ENCODE peak calls at places on chromosomes 5 and 9, in five cellular contexts. One of them, this sample, is unnamed.
A peak's percentile ranks its signal among the peaks of the same experiment; 100 is the strongest.

GRCh38 chr5:114266374-114266773 is 95.5 kb upstream of the KCNN2 start:
- DNase-seq in stimulated activated CD4-positive, alpha-beta T cell treated with anti-CD3 and anti-CD28 coated beads, Interleukin-4, amount 100 ng/mL, for 24 hours: no peak
- DNase-seq in head of caudate nucleus: no peak
- DNase-seq in PC-9: no peak
- DNase-seq in CD4-positive, CD25-positive, alpha-beta regulatory T cell: no peak
- DNase-seq in this sample: no peak

GRCh38 chr5:136225796-136226195 is 32.8 kb upstream of the SMIM32 start:
- DNase-seq in stimulated activated CD4-positive, alpha-beta T cell treated with anti-CD3 and anti-CD28 coated beads, Interleukin-4, amount 100 ng/mL, for 24 hours: no peak
- DNase-seq in head of caudate nucleus: no peak
- DNase-seq in PC-9: no peak
- DNase-seq in CD4-positive, CD25-positive, alpha-beta regulatory T cell: no peak
- DNase-seq in this sample: no peak

GRCh38 chr9:37324691-37325490 is 97.6 kb upstream of the GRHPR start:
- DNase-seq in stimulated activated CD4-positive, alpha-beta T cell treated with anti-CD3 and anti-CD28 coated beads, Interleukin-4, amount 100 ng/mL, for 24 hours: no peak
- DNase-seq in PC-9: no peak
- DNase-seq in head of caudate nucleus: peak; percentile 22
- DNase-seq in CD4-positive, CD25-positive, alpha-beta regulatory T cell: no peak
- DNase-seq in this sample: no peak

GRCh38 chr5:150431048-150431447 is 18.3 kb upstream of the CD74 start:
- DNase-seq in stimulated activated CD4-positive, alpha-beta T cell treated with anti-CD3 and anti-CD28 coated beads, Interleukin-4, amount 100 ng/mL, for 24 hours: no peak
- DNase-seq in PC-9: no peak
- DNase-seq in head of caudate nucleus: no peak
- DNase-seq in CD4-positive, CD25-positive, alpha-beta regulatory T cell: no peak
- DNase-seq in this sample: no peak

GRCh38 chr5:173903396-173904140 is 15.4 kb downstream of the CPEB4 start:
- DNase-seq in CD4-positive, CD25-positive, alpha-beta regulatory T cell: no peak
- DNase-seq in head of caudate nucleus: no peak
- DNase-seq in stimulated activated CD4-positive, alpha-beta T cell treated with anti-CD3 and anti-CD28 coated beads, Interleukin-4, amount 100 ng/mL, for 24 hours: no peak
- DNase-seq in PC-9: no peak
- DNase-seq in this sample: no peak

GRCh38 chr5:177066227-177066626 is 20.5 kb upstream of the FGFR4 start:
- DNase-seq in CD4-positive, CD25-positive, alpha-beta regulatory T cell: no peak
- DNase-seq in PC-9: no peak
- DNase-seq in stimulated activated CD4-positive, alpha-beta T cell treated with anti-CD3 and anti-CD28 coated beads, Interleukin-4, amount 100 ng/mL, for 24 hours: no peak
- DNase-seq in head of caudate nucleus: no peak
- DNase-seq in this sample: no peak

GRCh38 chr5:58582411-58583393 is at the start of gene RAB3C:
- DNase-seq in head of caudate nucleus: peak; percentile 95
- DNase-seq in CD4-positive, CD25-positive, alpha-beta regulatory T cell: peak; percentile 2
- DNase-seq in stimulated activated CD4-positive, alpha-beta T cell treated with anti-CD3 and anti-CD28 coated beads, Interleukin-4, amount 100 ng/mL, for 24 hours: peak; percentile 44
- DNase-seq in PC-9: peak; percentile 82
- DNase-seq in this sample: peak; percentile 91

GRCh38 chr5:80346055-80346454 is 26.3 kb downstream of the SPZ1 start:
- DNase-seq in CD4-positive, CD25-positive, alpha-beta regulatory T cell: peak; percentile 21
- DNase-seq in PC-9: peak; percentile 18
- DNase-seq in stimulated activated CD4-positive, alpha-beta T cell treated with anti-CD3 and anti-CD28 coated beads, Interleukin-4, amount 100 ng/mL, for 24 hours: peak; percentile 17
- DNase-seq in head of caudate nucleus: peak; percentile 27
- DNase-seq in this sample: no peak

GRCh38 chr9:129254566-129255287 is 76.7 kb upstream of the IER5L start:
- DNase-seq in stimulated activated CD4-positive, alpha-beta T cell treated with anti-CD3 and anti-CD28 coated beads, Interleukin-4, amount 100 ng/mL, for 24 hours: no peak
- DNase-seq in head of caudate nucleus: no peak
- DNase-seq in PC-9: no peak
- DNase-seq in CD4-positive, CD25-positive, alpha-beta regulatory T cell: no peak
- DNase-seq in this sample: no peak

GRCh38 chr5:1052641-1053390 is 44.2 kb downstream of the NKD2 start:
- DNase-seq in stimulated activated CD4-positive, alpha-beta T cell treated with anti-CD3 and anti-CD28 coated beads, Interleukin-4, amount 100 ng/mL, for 24 hours: no peak
- DNase-seq in PC-9: no peak
- DNase-seq in CD4-positive, CD25-positive, alpha-beta regulatory T cell: no peak
- DNase-seq in head of caudate nucleus: no peak
- DNase-seq in this sample: no peak

GRCh38 chr9:91953723-91954122 is 3.7 kb upstream of the ROR2 start:
- DNase-seq in CD4-positive, CD25-positive, alpha-beta regulatory T cell: no peak
- DNase-seq in head of caudate nucleus: no peak
- DNase-seq in PC-9: no peak
- DNase-seq in stimulated activated CD4-positive, alpha-beta T cell treated with anti-CD3 and anti-CD28 coated beads, Interleukin-4, amount 100 ng/mL, for 24 hours: no peak
- DNase-seq in this sample: peak; percentile 13

GRCh38 chr9:35859310-35859994 is 10.7 kb downstream of the OR13J1 start:
- DNase-seq in stimulated activated CD4-positive, alpha-beta T cell treated with anti-CD3 and anti-CD28 coated beads, Interleukin-4, amount 100 ng/mL, for 24 hours: no peak
- DNase-seq in PC-9: no peak
- DNase-seq in head of caudate nucleus: no peak
- DNase-seq in CD4-positive, CD25-positive, alpha-beta regulatory T cell: no peak
- DNase-seq in this sample: peak; percentile 45

GRCh38 chr5:176542135-176542595 is 5.0 kb upstream of the RNF44 start:
- DNase-seq in head of caudate nucleus: no peak
- DNase-seq in CD4-positive, CD25-positive, alpha-beta regulatory T cell: peak; percentile 66
- DNase-seq in stimulated activated CD4-positive, alpha-beta T cell treated with anti-CD3 and anti-CD28 coated beads, Interleukin-4, amount 100 ng/mL, for 24 hours: peak; percentile 65
- DNase-seq in PC-9: no peak
- DNase-seq in this sample: no peak

GRCh38 chr5:151208481-151208914 is 15.4 kb downstream of the CCDC69 start:
- DNase-seq in head of caudate nucleus: no peak
- DNase-seq in PC-9: no peak
- DNase-seq in CD4-positive, CD25-positive, alpha-beta regulatory T cell: no peak
- DNase-seq in stimulated activated CD4-positive, alpha-beta T cell treated with anti-CD3 and anti-CD28 coated beads, Interleukin-4, amount 100 ng/mL, for 24 hours: no peak
- DNase-seq in this sample: peak; percentile 62